ENCODE peak calls at places on chromosomes 1 and 21, in six cellular contexts. X is colonic mucosa; N is LHCN-M2; S is CD8-positive, alpha-beta memory T cell; C is T-helper 9 cell; Z is effector memory CD8-positive, alpha-beta T cell. K is an unnamed sample.

GRCh38 chr1:230084408-230085177 is 17.6 kb downstream of the GALNT2 start:
- DNase-seq in X (no peak), N (peak), S (no peak), C (no peak), Z (no peak), K (peak)

GRCh38 chr1:47229031-47229831 is 2.8 kb downstream of the TAL1 start:
- DNase-seq in X (no peak), N (no peak), S (no peak), C (no peak), Z (no peak), K (peak)

GRCh38 chr1:18886003-18886335 is 16.4 kb downstream of the ALDH4A1 start:
- DNase-seq in X (no peak), N (peak), S (no peak), C (no peak), Z (no peak), K (peak)

GRCh38 chr1:30955448-30956015 is 47.0 kb upstream of the SDC3 start:
- DNase-seq in X (no peak), N (peak), S (no peak), C (no peak), Z (no peak), K (peak)

GRCh38 chr1:170790651-170791071 is 126.7 kb downstream of the PRRX1 start:
- DNase-seq in X (no peak), N (peak), S (no peak), C (no peak), Z (no peak), K (peak)

GRCh38 chr1:16260814-16261213 is 23.8 kb upstream of the CPLANE2 start:
- DNase-seq in X (no peak), N (no peak), S (no peak), C (no peak), Z (no peak), K (peak)

GRCh38 chr1:115133440-115133839 is 44.1 kb upstream of the TSPAN2 start:
- DNase-seq in X (no peak), N (no peak), S (no peak), C (no peak), Z (no peak), K (no peak)

GRCh38 chr1:15543589-15544568 is 17.2 kb downstream of the DNAJC16 start:
- DNase-seq in X (no peak), N (peak), S (no peak), C (no peak), Z (no peak), K (peak)

GRCh38 chr1:21703318-21703963 is 34.3 kb upstream of the RAP1GAP start:
- DNase-seq in X (no peak), N (peak), S (no peak), C (no peak), Z (no peak), K (peak)

GRCh38 chr1:204072951-204073836 is at the start of gene SOX13:
- DNase-seq in X (peak), N (peak), S (peak), C (no peak), Z (no peak), K (peak)

GRCh38 chr1:2529776-2530500 is at the start of gene HES5:
- DNase-seq in X (peak), N (no peak), S (no peak), C (no peak), Z (no peak), K (no peak)

GRCh38 chr21:33308586-33309490 is 15.9 kb upstream of the IFNAR1 start:
- DNase-seq in X (no peak), N (peak), S (no peak), C (no peak), Z (no peak), K (no peak)

GRCh38 chr1:210232524-210233215 is at the start of gene SERTAD4:
- DNase-seq in X (peak), N (no peak), S (no peak), C (no peak), Z (no peak), K (peak)

GRCh38 chr21:14942801-14943490 is 121.9 kb downstream of the NRIP1 start:
- DNase-seq in X (no peak), N (peak), S (no peak), C (no peak), Z (no peak), K (no peak)

GRCh38 chr1:211627259-211627658 is 48.2 kb downstream of the NEK2 start:
- DNase-seq in X (no peak), N (no peak), S (no peak), C (no peak), Z (no peak), K (no peak)

GRCh38 chr1:245260116-245260882 is 105.5 kb downstream of the KIF26B start:
- DNase-seq in X (no peak), N (no peak), S (no peak), C (no peak), Z (no peak), K (no peak)

GRCh38 chr1:32291145-32291707 is 657 bp upstream of the HDAC1 start:
- DNase-seq in X (no peak), N (no peak), S (no peak), C (no peak), Z (no peak), K (peak)

GRCh38 chr1:71785470-71785869 is 496.9 kb downstream of the NEGR1 start:
- DNase-seq in X (peak), N (peak), S (no peak), C (no peak), Z (no peak), K (no peak)

GRCh38 chr1:201113451-201114244 is 1.4 kb upstream of the CACNA1S start:
- DNase-seq in X (no peak), N (no peak), S (no peak), C (no peak), Z (no peak), K (no peak)

GRCh38 chr1:31795801-31796621 is 19.8 kb downstream of the SPOCD1 start:
- DNase-seq in X (no peak), N (peak), S (no peak), C (no peak), Z (no peak), K (peak)

GRCh38 chr1:12305377-12305776 is 75.5 kb downstream of the VPS13D start:
- DNase-seq in X (no peak), N (no peak), S (no peak), C (no peak), Z (no peak), K (no peak)